ENCODE peak calls at places on chromosomes 12 and 14, in four cellular contexts. One of them, this sample, is unnamed.

GRCh38 chr12:131217024-131217586 is 263.4 kb downstream of the ADGRD1 start:
- DNase-seq in AG04450: no peak
- DNase-seq in activated CD4-positive, alpha-beta T cell treated with anti-CD3 and anti-CD28 coated beads, Interleukin-2, amount 50 U/mL, for 1 hour: no peak
- DNase-seq in activated effector memory CD4-positive, alpha-beta T cell treated with Interleukin-2 at 50 U/mL for 16 hours: no peak
- DNase-seq in this sample: no peak

GRCh38 chr14:55921516-55921915 is 196.7 kb upstream of the PELI2 start:
- DNase-seq in activated effector memory CD4-positive, alpha-beta T cell treated with Interleukin-2 at 50 U/mL for 16 hours: no peak
- DNase-seq in activated CD4-positive, alpha-beta T cell treated with anti-CD3 and anti-CD28 coated beads, Interleukin-2, amount 50 U/mL, for 1 hour: no peak
- DNase-seq in AG04450: no peak
- DNase-seq in this sample: no peak

GRCh38 chr12:122749569-122750332 is 2.9 kb upstream of the DENR start:
- DNase-seq in AG04450: no peak
- DNase-seq in activated effector memory CD4-positive, alpha-beta T cell treated with Interleukin-2 at 50 U/mL for 16 hours: no peak
- DNase-seq in activated CD4-positive, alpha-beta T cell treated with anti-CD3 and anti-CD28 coated beads, Interleukin-2, amount 50 U/mL, for 1 hour: no peak
- DNase-seq in this sample: peak; percentile 68

GRCh38 chr14:57461777-57462320 is 31.8 kb downstream of the CCDC198 start:
- DNase-seq in AG04450: no peak
- DNase-seq in activated effector memory CD4-positive, alpha-beta T cell treated with Interleukin-2 at 50 U/mL for 16 hours: no peak
- DNase-seq in activated CD4-positive, alpha-beta T cell treated with anti-CD3 and anti-CD28 coated beads, Interleukin-2, amount 50 U/mL, for 1 hour: no peak
- DNase-seq in this sample: no peak

GRCh38 chr12:56081393-56082347 is 1.7 kb downstream of the ERBB3 start:
- DNase-seq in activated CD4-positive, alpha-beta T cell treated with anti-CD3 and anti-CD28 coated beads, Interleukin-2, amount 50 U/mL, for 1 hour: no peak
- DNase-seq in AG04450: no peak
- DNase-seq in activated effector memory CD4-positive, alpha-beta T cell treated with Interleukin-2 at 50 U/mL for 16 hours: no peak
- DNase-seq in this sample: no peak

GRCh38 chr12:4824415-4824814 is 85.3 kb upstream of the KCNA1 start:
- DNase-seq in activated CD4-positive, alpha-beta T cell treated with anti-CD3 and anti-CD28 coated beads, Interleukin-2, amount 50 U/mL, for 1 hour: no peak
- DNase-seq in activated effector memory CD4-positive, alpha-beta T cell treated with Interleukin-2 at 50 U/mL for 16 hours: no peak
- DNase-seq in AG04450: no peak
- DNase-seq in this sample: no peak

GRCh38 chr14:68217891-68218290 is 398.3 kb downstream of the RAD51B start:
- DNase-seq in AG04450: no peak
- DNase-seq in activated CD4-positive, alpha-beta T cell treated with anti-CD3 and anti-CD28 coated beads, Interleukin-2, amount 50 U/mL, for 1 hour: no peak
- DNase-seq in activated effector memory CD4-positive, alpha-beta T cell treated with Interleukin-2 at 50 U/mL for 16 hours: no peak
- DNase-seq in this sample: no peak

GRCh38 chr12:92968201-92968813 is 39.2 kb upstream of the EEA1 start:
- DNase-seq in activated CD4-positive, alpha-beta T cell treated with anti-CD3 and anti-CD28 coated beads, Interleukin-2, amount 50 U/mL, for 1 hour: no peak
- DNase-seq in AG04450: no peak
- DNase-seq in activated effector memory CD4-positive, alpha-beta T cell treated with Interleukin-2 at 50 U/mL for 16 hours: no peak
- DNase-seq in this sample: no peak

GRCh38 chr12:130702966-130703732 is 12.9 kb downstream of the RIMBP2 start:
- DNase-seq in activated effector memory CD4-positive, alpha-beta T cell treated with Interleukin-2 at 50 U/mL for 16 hours: no peak
- DNase-seq in activated CD4-positive, alpha-beta T cell treated with anti-CD3 and anti-CD28 coated beads, Interleukin-2, amount 50 U/mL, for 1 hour: no peak
- DNase-seq in AG04450: no peak
- DNase-seq in this sample: no peak

GRCh38 chr12:68871396-68871795 is 61.6 kb downstream of the CPM start:
- DNase-seq in activated effector memory CD4-positive, alpha-beta T cell treated with Interleukin-2 at 50 U/mL for 16 hours: no peak
- DNase-seq in AG04450: no peak
- DNase-seq in activated CD4-positive, alpha-beta T cell treated with anti-CD3 and anti-CD28 coated beads, Interleukin-2, amount 50 U/mL, for 1 hour: no peak
- DNase-seq in this sample: no peak

GRCh38 chr14:51562816-51563215 is 88.9 kb upstream of the FRMD6 start:
- DNase-seq in activated CD4-positive, alpha-beta T cell treated with anti-CD3 and anti-CD28 coated beads, Interleukin-2, amount 50 U/mL, for 1 hour: no peak
- DNase-seq in activated effector memory CD4-positive, alpha-beta T cell treated with Interleukin-2 at 50 U/mL for 16 hours: no peak
- DNase-seq in AG04450: no peak
- DNase-seq in this sample: no peak

GRCh38 chr12:126998747-126999285 is 1268.2 kb upstream of the TMEM132C start:
- DNase-seq in activated effector memory CD4-positive, alpha-beta T cell treated with Interleukin-2 at 50 U/mL for 16 hours: no peak
- DNase-seq in AG04450: no peak
- DNase-seq in activated CD4-positive, alpha-beta T cell treated with anti-CD3 and anti-CD28 coated beads, Interleukin-2, amount 50 U/mL, for 1 hour: no peak
- DNase-seq in this sample: no peak

GRCh38 chr12:127893875-127894635 is 372.9 kb upstream of the TMEM132C start:
- DNase-seq in activated CD4-positive, alpha-beta T cell treated with anti-CD3 and anti-CD28 coated beads, Interleukin-2, amount 50 U/mL, for 1 hour: no peak
- DNase-seq in AG04450: no peak
- DNase-seq in activated effector memory CD4-positive, alpha-beta T cell treated with Interleukin-2 at 50 U/mL for 16 hours: no peak
- DNase-seq in this sample: no peak

GRCh38 chr12:68233498-68233897 is 7.9 kb upstream of the IL26 start:
- DNase-seq in activated CD4-positive, alpha-beta T cell treated with anti-CD3 and anti-CD28 coated beads, Interleukin-2, amount 50 U/mL, for 1 hour: no peak
- DNase-seq in AG04450: no peak
- DNase-seq in activated effector memory CD4-positive, alpha-beta T cell treated with Interleukin-2 at 50 U/mL for 16 hours: no peak
- DNase-seq in this sample: no peak

GRCh38 chr14:89096946-89097345 is 272.5 kb downstream of the TTC8 start:
- DNase-seq in activated effector memory CD4-positive, alpha-beta T cell treated with Interleukin-2 at 50 U/mL for 16 hours: no peak
- DNase-seq in activated CD4-positive, alpha-beta T cell treated with anti-CD3 and anti-CD28 coated beads, Interleukin-2, amount 50 U/mL, for 1 hour: no peak
- DNase-seq in AG04450: no peak
- DNase-seq in this sample: no peak

GRCh38 chr14:33859306-33859705 is 91.6 kb downstream of the EGLN3 start:
- DNase-seq in AG04450: no peak
- DNase-seq in activated CD4-positive, alpha-beta T cell treated with anti-CD3 and anti-CD28 coated beads, Interleukin-2, amount 50 U/mL, for 1 hour: no peak
- DNase-seq in activated effector memory CD4-positive, alpha-beta T cell treated with Interleukin-2 at 50 U/mL for 16 hours: no peak
- DNase-seq in this sample: no peak

GRCh38 chr12:100458191-100458590 is 15.5 kb upstream of the NR1H4 start:
- DNase-seq in activated CD4-positive, alpha-beta T cell treated with anti-CD3 and anti-CD28 coated beads, Interleukin-2, amount 50 U/mL, for 1 hour: no peak
- DNase-seq in AG04450: no peak
- DNase-seq in activated effector memory CD4-positive, alpha-beta T cell treated with Interleukin-2 at 50 U/mL for 16 hours: no peak
- DNase-seq in this sample: no peak

GRCh38 chr12:70255311-70255710 is 12.1 kb downstream of the CNOT2 start:
- DNase-seq in activated effector memory CD4-positive, alpha-beta T cell treated with Interleukin-2 at 50 U/mL for 16 hours: no peak
- DNase-seq in activated CD4-positive, alpha-beta T cell treated with anti-CD3 and anti-CD28 coated beads, Interleukin-2, amount 50 U/mL, for 1 hour: no peak
- DNase-seq in AG04450: no peak
- DNase-seq in this sample: no peak

GRCh38 chr12:115185529-115185928 is 501.6 kb upstream of the TBX3 start:
- DNase-seq in activated CD4-positive, alpha-beta T cell treated with anti-CD3 and anti-CD28 coated beads, Interleukin-2, amount 50 U/mL, for 1 hour: no peak
- DNase-seq in activated effector memory CD4-positive, alpha-beta T cell treated with Interleukin-2 at 50 U/mL for 16 hours: no peak
- DNase-seq in AG04450: no peak
- DNase-seq in this sample: no peak